ENCODE peak calls at places on chromosomes 6 and 20, in ten cellular contexts. V is CD8-positive, alpha-beta T cell; P is fibroblast of lung; Q is heart right ventricle; C is cardiac muscle cell; T is breast epithelium; Y is A549; R is sigmoid colon; N is PC-3; W is endothelial cell of umbilical vein. K is an unnamed sample. For H3K4me1, the result is how much of the 10 kb centered on the place peaks cover.

GRCh38 chr6:163877877-163878639 is 463.5 kb downstream of the QKI start:
- DNase-seq in P (no peak), N (no peak), T (no peak), Y (no peak), R (no peak), V (no peak), Q (no peak), C (no peak), W (no peak), K (no peak)

GRCh38 chr20:50744143-50744792 is 12.9 kb downstream of the PARD6B start:
- DNase-seq in T (no peak), Y (peak), W (peak), R (peak), P (peak), C (peak), V (no peak), Q (peak), N (peak), K (peak)

GRCh38 chr20:23161968-23162696 is 76.0 kb upstream of the CD93 start:
- DNase-seq in N (peak), Q (peak), V (no peak), Y (no peak), R (peak), T (peak), P (peak), C (peak), W (peak), K (peak)

GRCh38 chr20:40331249-40331648 is 357.8 kb downstream of the MAFB start:
- DNase-seq in P (no peak), R (no peak), C (no peak), T (no peak), V (no peak), N (no peak), Q (no peak), Y (no peak), W (no peak), K (no peak)

GRCh38 chr6:141587482-141588266 is 545.1 kb upstream of the GJE1 start:
- DNase-seq in Q (no peak), C (peak), Y (no peak), N (no peak), T (no peak), P (peak), W (no peak), V (no peak), R (no peak), K (no peak)

GRCh38 chr6:113924199-113924791 is 46.7 kb downstream of the HDAC2 start:
- DNase-seq in C (no peak), W (peak), V (no peak), N (no peak), R (no peak), P (no peak), Q (no peak), T (no peak), Y (no peak), K (no peak)

GRCh38 chr6:106751501-106752252 is 122.3 kb downstream of the QRSL1 start:
- DNase-seq in T (no peak), Q (no peak), P (no peak), V (no peak), W (no peak), Y (peak), R (no peak), N (peak), C (no peak), K (peak)

GRCh38 chr6:163416380-163416629 is 1.8 kb downstream of the QKI start:
- DNase-seq in W (no peak), N (no peak), R (no peak), T (no peak), Y (no peak), V (no peak), C (no peak), P (no peak), Q (no peak), K (no peak)

GRCh38 chr20:34955232-34956040 is at the start of the genes GSS and MYH7B:
- DNase-seq in R (peak), T (peak), N (peak), W (peak), P (peak), Q (peak), Y (peak), V (peak), C (peak), K (peak)
- TF ChIP-seq CTCF in R (peak), T (no peak), N (peak), W (peak), P (peak), Q (peak), Y (peak), V (no peak), C (peak), K (peak)

DNA sequence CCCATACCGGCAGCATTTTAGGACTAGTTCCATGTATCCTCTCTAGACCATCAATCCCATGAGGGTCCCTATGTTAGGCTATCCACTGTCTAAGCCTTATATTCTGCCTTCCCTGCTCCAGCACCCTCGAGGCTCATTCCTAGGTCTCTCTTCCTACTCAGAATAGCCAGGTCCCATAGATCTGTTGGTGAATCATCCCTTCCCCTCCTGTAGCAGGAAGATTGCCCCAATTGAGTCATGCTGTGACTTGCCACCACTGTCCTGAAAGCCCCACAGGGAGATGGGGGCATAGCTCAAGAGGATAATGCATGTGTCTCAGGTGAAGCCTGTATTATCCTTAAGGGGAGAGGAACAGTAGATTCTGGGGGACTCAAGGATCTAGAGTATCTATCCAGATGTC is 143.1 kb upstream of the MOCS1 start:
- DNase-seq in W (no peak), R (no peak), N (no peak), T (no peak), V (no peak), C (no peak), Q (no peak), P (no peak), Y (no peak), K (peak)
- H3K27ac ChIP-seq in W (no peak), R (no peak), N (no peak), T (no peak), V (no peak), C (no peak), Q (no peak), P (no peak), Y (no peak), K (no peak)

GRCh38 chr20:59771506-59772372 is 161.7 kb downstream of the SYCP2 start:
- DNase-seq in N (peak), Q (peak), P (no peak), R (peak), C (no peak), T (no peak), W (no peak), Y (no peak), V (no peak), K (no peak)
- H3K4me1 ChIP-seq in N (under half), Q (under half), P (under half), R (under half), C (under half), T (under half), W (under half), Y (under half), V (under half), K (under half)

GRCh38 chr6:46099952-46100351 is 29.8 kb upstream of the ENPP4 start:
- DNase-seq in Q (no peak), N (no peak), P (no peak), Y (no peak), C (no peak), T (no peak), W (no peak), V (no peak), R (no peak), K (no peak)

GRCh38 chr6:46104209-46104608 is 25.6 kb upstream of the ENPP4 start:
- DNase-seq in Y (no peak), V (no peak), N (no peak), W (no peak), T (no peak), R (no peak), P (no peak), Q (no peak), C (no peak), K (no peak)

GRCh38 chr6:46102123-46102522 is 27.7 kb upstream of the ENPP4 start:
- DNase-seq in Q (no peak), W (no peak), R (no peak), C (no peak), V (no peak), Y (no peak), T (no peak), N (no peak), P (no peak), K (peak)

GRCh38 chr6:46105568-46105967 is 24.2 kb upstream of the ENPP4 start:
- DNase-seq in N (no peak), W (no peak), Q (no peak), P (no peak), C (no peak), V (no peak), Y (no peak), T (no peak), R (no peak), K (no peak)

DNA sequence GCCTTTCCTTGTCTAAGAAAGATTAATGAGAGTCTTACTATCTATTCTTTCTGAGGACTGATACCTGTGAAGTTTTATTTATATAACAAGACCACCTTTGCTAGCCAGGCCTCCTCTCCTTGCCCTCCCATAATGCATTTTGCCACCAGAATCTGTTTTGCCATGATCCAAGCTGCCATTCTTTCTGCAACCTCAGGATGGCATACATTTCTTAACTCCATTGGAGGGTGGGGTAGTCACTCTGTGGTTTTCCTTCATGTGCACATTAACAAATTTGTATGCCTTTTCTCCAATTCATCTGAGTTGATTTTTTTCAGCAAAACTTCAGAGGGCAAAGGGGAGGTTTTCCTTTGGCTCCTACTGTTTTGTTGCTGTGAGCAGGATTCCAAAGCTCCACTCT is 26.4 kb upstream of the ENPP4 start:
- DNase-seq in R (no peak), P (no peak), T (no peak), Y (no peak), C (peak), N (peak), Q (no peak), V (no peak), W (no peak), K (no peak)
- TF ChIP-seq CTCF in R (no peak), P (no peak), T (no peak), Y (no peak), C (no peak), N (peak), Q (peak), V (no peak), W (no peak), K (no peak)

GRCh38 chr6:81865712-81866111 is 113.2 kb upstream of the TENT5A start:
- DNase-seq in T (no peak), Y (peak), C (peak), R (no peak), Q (no peak), V (no peak), W (peak), P (peak), N (peak), K (no peak)
- H3K27ac ChIP-seq in T (no peak), Y (no peak), C (no peak), R (no peak), Q (no peak), V (no peak), W (peak), P (no peak), N (peak), K (no peak)

GRCh38 chr20:31568773-31569162 is 36.3 kb upstream of the ID1 start:
- DNase-seq in C (no peak), P (no peak), Q (no peak), N (no peak), Y (no peak), T (no peak), W (no peak), R (no peak), V (no peak), K (no peak)

GRCh38 chr20:31570735-31571617 is 34.1 kb upstream of the ID1 start:
- DNase-seq in V (no peak), Y (no peak), T (no peak), R (peak), Q (no peak), C (no peak), N (no peak), W (no peak), P (no peak), K (no peak)

GRCh38 chr20:31568041-31568731 is 36.9 kb upstream of the ID1 start:
- DNase-seq in P (no peak), Y (no peak), W (peak), R (no peak), T (no peak), N (no peak), C (no peak), Q (no peak), V (no peak), K (no peak)

GRCh38 chr20:31570021-31570463 is 35.0 kb upstream of the ID1 start:
- DNase-seq in R (peak), Y (no peak), W (no peak), V (no peak), T (no peak), N (no peak), P (no peak), C (no peak), Q (no peak), K (no peak)

GRCh38 chr20:31569163-31570020 is 35.7 kb upstream of the ID1 start:
- DNase-seq in W (peak), C (peak), N (peak), R (peak), P (peak), V (peak), Y (no peak), T (no peak), Q (peak), K (no peak)
- H3K4me1 ChIP-seq in W (under half), C (under half), N (half or more), R (under half), P (under half), V (under half), Y (half or more), T (under half), Q (under half), K (under half)

DNA sequence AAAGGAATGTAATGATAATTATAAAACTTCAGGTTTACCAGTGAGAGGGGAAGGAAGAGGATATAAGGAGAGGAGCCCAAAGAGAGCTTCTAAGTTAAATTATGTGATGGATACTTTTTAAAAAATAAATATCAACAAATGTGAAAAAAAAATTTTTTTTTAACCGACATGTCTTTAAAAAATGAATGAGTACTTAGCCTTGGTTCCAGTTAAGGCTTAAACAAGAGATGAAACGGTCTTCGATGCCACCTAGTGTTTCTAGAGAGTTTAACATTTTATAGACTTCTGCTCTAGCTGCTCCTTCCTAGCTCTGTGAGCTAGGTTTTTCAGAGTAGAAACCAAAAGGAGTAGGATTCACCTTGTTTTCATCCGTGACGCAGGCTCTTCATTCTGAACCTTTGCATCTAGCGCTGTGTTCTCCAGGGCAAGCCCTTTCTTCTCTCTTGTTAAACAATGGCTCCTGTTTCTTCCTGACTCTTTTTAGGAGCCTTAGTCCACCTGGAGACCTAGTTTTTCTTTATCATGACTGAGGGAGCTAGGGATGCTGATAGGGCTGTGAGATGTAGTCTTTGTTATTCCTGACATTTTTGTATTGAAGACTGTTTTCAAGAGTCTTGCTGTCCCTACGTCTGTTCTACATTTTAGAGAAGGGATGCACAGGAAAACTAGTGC is 42.4 kb upstream of the GNRH2 start:
- DNase-seq in P (peak), T (no peak), C (peak), Q (no peak), Y (peak), R (no peak), W (peak), V (no peak), N (peak), K (no peak)
- TF ChIP-seq CTCF in P (peak), T (no peak), C (peak), Q (peak), Y (peak), R (peak), W (peak), V (no peak), N (peak), K (peak)

DNA sequence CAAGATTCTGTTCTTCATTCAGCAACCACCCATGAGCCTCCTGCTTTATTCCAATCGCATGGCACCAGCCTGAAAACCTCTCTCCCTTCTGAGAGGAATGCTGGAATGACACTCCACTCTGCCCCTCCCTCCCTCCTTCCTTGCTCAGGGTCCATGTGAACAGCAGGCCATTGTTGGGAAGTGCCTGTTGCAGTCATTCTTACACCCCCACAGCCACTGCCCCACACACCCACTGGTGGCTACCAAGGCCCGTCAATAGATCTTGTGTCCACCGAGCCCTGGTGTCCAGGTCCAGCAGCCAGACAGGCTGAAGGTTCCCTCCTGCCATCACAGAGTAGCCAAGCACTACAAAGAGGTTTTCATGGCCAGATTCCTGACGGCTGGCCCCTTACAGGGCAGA is 6.5 kb downstream of the PDRG1 start:
- DNase-seq in N (no peak), P (no peak), Q (no peak), Y (no peak), C (no peak), R (no peak), W (no peak), V (no peak), T (no peak), K (no peak)
- H3K27ac ChIP-seq in N (no peak), P (no peak), Q (no peak), Y (no peak), C (no peak), R (no peak), W (no peak), V (no peak), T (no peak), K (no peak)

DNA sequence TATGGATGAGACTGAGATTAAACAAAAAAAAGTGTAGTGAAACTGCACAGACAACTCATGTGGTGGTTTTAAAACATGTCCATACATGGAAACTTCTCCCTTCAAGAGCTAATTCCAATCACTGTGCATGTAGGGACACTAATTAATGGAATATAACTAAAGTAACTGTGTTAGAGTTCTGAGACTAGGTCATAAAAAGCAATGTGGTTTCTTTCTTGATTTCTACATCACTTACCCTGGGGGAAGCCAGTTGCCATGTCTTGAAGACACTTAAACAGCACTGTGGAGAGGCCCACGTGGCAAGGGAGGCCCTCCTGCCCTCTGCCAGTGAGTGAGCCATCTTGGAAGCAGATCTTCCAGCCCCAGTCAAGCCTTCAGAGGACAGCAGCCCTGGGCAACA is 118.2 kb upstream of the DST start:
- DNase-seq in C (no peak), N (no peak), R (no peak), P (no peak), V (no peak), T (no peak), Y (no peak), Q (no peak), W (no peak), K (peak)
- H3K4me1 ChIP-seq in C (under half), N (under half), R (under half), P (under half), V (under half), T (under half), Y (half or more), Q (under half), W (under half), K (under half)

K was measured in foreskin keratinocyte.